ENCODE peak calls at places on chromosomes 6 and 20, in ten cellular contexts. One of them, this sample, is unnamed.

GRCh38 chr6:84601366-84601765 is 163.0 kb downstream of the TBX18 start:
- DNase-seq in tibial nerve: no peak
- DNase-seq in colonic mucosa: no peak
- DNase-seq in esophagus muscularis mucosa: no peak
- DNase-seq in HCT116: no peak
- DNase-seq in ascending aorta: no peak
- DNase-seq in mammary epithelial cell: no peak
- DNase-seq in IMR-90: no peak
- DNase-seq in A549: no peak
- DNase-seq in psoas muscle: no peak
- DNase-seq in this sample: no peak

GRCh38 chr6:36642913-36643817 is 35.3 kb upstream of the CDKN1A start:
- DNase-seq in tibial nerve: peak; percentile 66
- DNase-seq in colonic mucosa: peak; percentile 97
- DNase-seq in esophagus muscularis mucosa: peak; percentile 94
- DNase-seq in HCT116: no peak
- DNase-seq in ascending aorta: peak; percentile 83
- DNase-seq in mammary epithelial cell: peak; percentile 77
- DNase-seq in IMR-90: peak; percentile 90
- DNase-seq in A549: peak; percentile 44
- DNase-seq in psoas muscle: peak; percentile 87
- DNase-seq in this sample: peak; percentile 92

GRCh38 chr20:19233025-19233794 is 20.8 kb downstream of the SLC24A3 start:
- DNase-seq in tibial nerve: peak; percentile 3
- DNase-seq in colonic mucosa: peak; percentile 23
- DNase-seq in esophagus muscularis mucosa: no peak
- DNase-seq in HCT116: no peak
- DNase-seq in ascending aorta: no peak
- DNase-seq in mammary epithelial cell: no peak
- DNase-seq in IMR-90: no peak
- DNase-seq in A549: no peak
- DNase-seq in psoas muscle: no peak
- DNase-seq in this sample: no peak

GRCh38 chr6:34377984-34378383 is 14.5 kb downstream of the NUDT3 start:
- DNase-seq in tibial nerve: no peak
- DNase-seq in colonic mucosa: no peak
- DNase-seq in esophagus muscularis mucosa: no peak
- DNase-seq in HCT116: no peak
- DNase-seq in ascending aorta: no peak
- DNase-seq in mammary epithelial cell: no peak
- DNase-seq in IMR-90: peak; percentile 22
- DNase-seq in A549: no peak
- DNase-seq in psoas muscle: no peak
- DNase-seq in this sample: no peak

GRCh38 chr6:44649365-44650025 is 262.0 kb downstream of the CDC5L start:
- DNase-seq in tibial nerve: no peak
- DNase-seq in colonic mucosa: no peak
- DNase-seq in esophagus muscularis mucosa: no peak
- DNase-seq in HCT116: no peak
- DNase-seq in ascending aorta: no peak
- DNase-seq in mammary epithelial cell: peak; percentile 48
- DNase-seq in IMR-90: peak; percentile 61
- DNase-seq in A549: no peak
- DNase-seq in psoas muscle: no peak
- DNase-seq in this sample: no peak

GRCh38 chr6:133835901-133836300 is 53.0 kb upstream of the TCF21 start:
- DNase-seq in tibial nerve: no peak
- DNase-seq in colonic mucosa: no peak
- DNase-seq in esophagus muscularis mucosa: no peak
- DNase-seq in HCT116: no peak
- DNase-seq in ascending aorta: no peak
- DNase-seq in mammary epithelial cell: no peak
- DNase-seq in IMR-90: peak; percentile 37
- DNase-seq in A549: no peak
- DNase-seq in psoas muscle: no peak
- DNase-seq in this sample: no peak

GRCh38 chr20:22794200-22794599 is 209.8 kb upstream of the FOXA2 start:
- DNase-seq in tibial nerve: no peak
- DNase-seq in colonic mucosa: no peak
- DNase-seq in esophagus muscularis mucosa: no peak
- DNase-seq in HCT116: no peak
- DNase-seq in ascending aorta: no peak
- DNase-seq in mammary epithelial cell: peak; percentile 33
- DNase-seq in IMR-90: no peak
- DNase-seq in A549: no peak
- DNase-seq in psoas muscle: no peak
- DNase-seq in this sample: no peak

GRCh38 chr20:62503414-62504178 is 27.8 kb upstream of the GATA5 start:
- DNase-seq in tibial nerve: no peak
- DNase-seq in colonic mucosa: no peak
- DNase-seq in esophagus muscularis mucosa: no peak
- DNase-seq in HCT116: no peak
- DNase-seq in ascending aorta: no peak
- DNase-seq in mammary epithelial cell: no peak
- DNase-seq in IMR-90: no peak
- DNase-seq in A549: no peak
- DNase-seq in psoas muscle: no peak
- DNase-seq in this sample: no peak

GRCh38 chr6:133595076-133595868 is 293.6 kb upstream of the TCF21 start:
- DNase-seq in tibial nerve: no peak
- DNase-seq in colonic mucosa: peak; percentile 19
- DNase-seq in esophagus muscularis mucosa: no peak
- DNase-seq in HCT116: no peak
- DNase-seq in ascending aorta: no peak
- DNase-seq in mammary epithelial cell: no peak
- DNase-seq in IMR-90: peak; percentile 27
- DNase-seq in A549: no peak
- DNase-seq in psoas muscle: no peak
- DNase-seq in this sample: no peak

GRCh38 chr6:132693478-132693877 is 20.4 kb downstream of the VNN1 start:
- DNase-seq in tibial nerve: no peak
- DNase-seq in colonic mucosa: no peak
- DNase-seq in esophagus muscularis mucosa: no peak
- DNase-seq in HCT116: no peak
- DNase-seq in ascending aorta: no peak
- DNase-seq in mammary epithelial cell: no peak
- DNase-seq in IMR-90: peak; percentile 16
- DNase-seq in A549: no peak
- DNase-seq in psoas muscle: no peak
- DNase-seq in this sample: no peak

GRCh38 chr6:160128879-160129516 is 7.4 kb downstream of the SLC22A1 start:
- DNase-seq in tibial nerve: no peak
- DNase-seq in colonic mucosa: no peak
- DNase-seq in esophagus muscularis mucosa: no peak
- DNase-seq in HCT116: no peak
- DNase-seq in ascending aorta: no peak
- DNase-seq in mammary epithelial cell: no peak
- DNase-seq in IMR-90: no peak
- DNase-seq in A549: no peak
- DNase-seq in psoas muscle: no peak
- DNase-seq in this sample: no peak

GRCh38 chr6:129646617-129647016 is 63.4 kb downstream of the ARHGAP18 start:
- DNase-seq in tibial nerve: no peak
- DNase-seq in colonic mucosa: no peak
- DNase-seq in esophagus muscularis mucosa: no peak
- DNase-seq in HCT116: no peak
- DNase-seq in ascending aorta: no peak
- DNase-seq in mammary epithelial cell: no peak
- DNase-seq in IMR-90: peak; percentile 27
- DNase-seq in A549: no peak
- DNase-seq in psoas muscle: no peak
- DNase-seq in this sample: no peak

GRCh38 chr20:64244281-64244805 is 11.2 kb upstream of the PCMTD2 start:
- DNase-seq in tibial nerve: no peak
- DNase-seq in colonic mucosa: no peak
- DNase-seq in esophagus muscularis mucosa: no peak
- DNase-seq in HCT116: no peak
- DNase-seq in ascending aorta: no peak
- DNase-seq in mammary epithelial cell: no peak
- DNase-seq in IMR-90: no peak
- DNase-seq in A549: no peak
- DNase-seq in psoas muscle: no peak
- DNase-seq in this sample: no peak

GRCh38 chr6:72622094-72622540 is 253 bp downstream of the KCNQ5 start:
- DNase-seq in tibial nerve: no peak
- DNase-seq in colonic mucosa: peak; percentile 17
- DNase-seq in esophagus muscularis mucosa: no peak
- DNase-seq in HCT116: no peak
- DNase-seq in ascending aorta: no peak
- DNase-seq in mammary epithelial cell: peak; percentile 44
- DNase-seq in IMR-90: peak; percentile 24
- DNase-seq in A549: peak; percentile 22
- DNase-seq in psoas muscle: peak; percentile 52
- DNase-seq in this sample: peak; percentile 17

GRCh38 chr6:138572200-138572875 is 73.0 kb upstream of the NHSL1 start:
- DNase-seq in tibial nerve: peak; percentile 60
- DNase-seq in colonic mucosa: peak; percentile 81
- DNase-seq in esophagus muscularis mucosa: no peak
- DNase-seq in HCT116: no peak
- DNase-seq in ascending aorta: no peak
- DNase-seq in mammary epithelial cell: peak; percentile 75
- DNase-seq in IMR-90: peak; percentile 91
- DNase-seq in A549: no peak
- DNase-seq in psoas muscle: peak; percentile 45
- DNase-seq in this sample: peak; percentile 76

GRCh38 chr20:10476319-10476724 is 41.2 kb downstream of the SLX4IP start:
- DNase-seq in tibial nerve: no peak
- DNase-seq in colonic mucosa: no peak
- DNase-seq in esophagus muscularis mucosa: no peak
- DNase-seq in HCT116: no peak
- DNase-seq in ascending aorta: no peak
- DNase-seq in mammary epithelial cell: no peak
- DNase-seq in IMR-90: peak; percentile 51
- DNase-seq in A549: no peak
- DNase-seq in psoas muscle: no peak
- DNase-seq in this sample: peak; percentile 27

GRCh38 chr20:25865715-25866656 is 169.3 kb upstream of the ZNF337 start:
- DNase-seq in tibial nerve: no peak
- DNase-seq in colonic mucosa: peak; percentile 70
- DNase-seq in esophagus muscularis mucosa: no peak
- DNase-seq in HCT116: peak; percentile 49
- DNase-seq in ascending aorta: no peak
- DNase-seq in mammary epithelial cell: peak; percentile 65
- DNase-seq in IMR-90: peak; percentile 41
- DNase-seq in A549: peak; percentile 58
- DNase-seq in psoas muscle: peak; percentile 79
- DNase-seq in this sample: peak; percentile 83

GRCh38 chr20:24782801-24783630 is 166.1 kb upstream of the CST7 start:
- DNase-seq in tibial nerve: no peak
- DNase-seq in colonic mucosa: no peak
- DNase-seq in esophagus muscularis mucosa: no peak
- DNase-seq in HCT116: no peak
- DNase-seq in ascending aorta: no peak
- DNase-seq in mammary epithelial cell: no peak
- DNase-seq in IMR-90: no peak
- DNase-seq in A549: no peak
- DNase-seq in psoas muscle: no peak
- DNase-seq in this sample: no peak

GRCh38 chr6:12012566-12013367 is 655 bp downstream of the HIVEP1 start:
- DNase-seq in tibial nerve: peak; percentile 61
- DNase-seq in colonic mucosa: peak; percentile 80
- DNase-seq in esophagus muscularis mucosa: peak; percentile 94
- DNase-seq in HCT116: no peak
- DNase-seq in ascending aorta: no peak
- DNase-seq in mammary epithelial cell: peak; percentile 91
- DNase-seq in IMR-90: peak; percentile 95
- DNase-seq in A549: peak; percentile 50
- DNase-seq in psoas muscle: peak; percentile 60
- DNase-seq in this sample: peak; percentile 80

GRCh38 chr6:117536317-117536716 is 53.8 kb downstream of the DCBLD1 start:
- DNase-seq in tibial nerve: no peak
- DNase-seq in colonic mucosa: no peak
- DNase-seq in esophagus muscularis mucosa: no peak
- DNase-seq in HCT116: no peak
- DNase-seq in ascending aorta: no peak
- DNase-seq in mammary epithelial cell: no peak
- DNase-seq in IMR-90: peak; percentile 66
- DNase-seq in A549: no peak
- DNase-seq in psoas muscle: no peak
- DNase-seq in this sample: no peak

GRCh38 chr6:167766986-167767714 is 59.6 kb upstream of the AFDN start:
- DNase-seq in tibial nerve: no peak
- DNase-seq in colonic mucosa: no peak
- DNase-seq in esophagus muscularis mucosa: no peak
- DNase-seq in HCT116: no peak
- DNase-seq in ascending aorta: no peak
- DNase-seq in mammary epithelial cell: no peak
- DNase-seq in IMR-90: no peak
- DNase-seq in A549: no peak
- DNase-seq in psoas muscle: peak; percentile 37
- DNase-seq in this sample: no peak
- TF ChIP-seq CTCF in tibial nerve: no peak
- TF ChIP-seq CTCF in colonic mucosa: no peak
- TF ChIP-seq CTCF in esophagus muscularis mucosa: no peak
- TF ChIP-seq CTCF in HCT116: no peak
- TF ChIP-seq CTCF in ascending aorta: no peak
- TF ChIP-seq CTCF in mammary epithelial cell: no peak
- TF ChIP-seq CTCF in IMR-90: no peak
- TF ChIP-seq CTCF in A549: no peak
- TF ChIP-seq CTCF in psoas muscle: peak; percentile 25
- TF ChIP-seq CTCF in this sample: no peak

GRCh38 chr20:2108987-2109386 is 7.4 kb downstream of the STK35 start:
- DNase-seq in tibial nerve: no peak
- DNase-seq in colonic mucosa: no peak
- DNase-seq in esophagus muscularis mucosa: no peak
- DNase-seq in HCT116: peak; percentile 7
- DNase-seq in ascending aorta: no peak
- DNase-seq in mammary epithelial cell: peak; percentile 83
- DNase-seq in IMR-90: peak; percentile 80
- DNase-seq in A549: peak; percentile 47
- DNase-seq in psoas muscle: no peak
- DNase-seq in this sample: no peak
- H3K4me3 ChIP-seq in tibial nerve: no peak overlapping the region
- H3K4me3 ChIP-seq in colonic mucosa: no peak overlapping the region
- H3K4me3 ChIP-seq in esophagus muscularis mucosa: peak overlapping the region; percentile 1
- H3K4me3 ChIP-seq in HCT116: no peak overlapping the region
- H3K4me3 ChIP-seq in ascending aorta: no peak overlapping the region
- H3K4me3 ChIP-seq in mammary epithelial cell: no peak overlapping the region
- H3K4me3 ChIP-seq in IMR-90: no peak overlapping the region
- H3K4me3 ChIP-seq in A549: no peak overlapping the region
- H3K4me3 ChIP-seq in psoas muscle: no peak overlapping the region
- H3K4me3 ChIP-seq in this sample: no peak overlapping the region

GRCh38 chr6:112237644-112238043 is 16.7 kb downstream of the LAMA4 start:
- DNase-seq in tibial nerve: peak; percentile 78
- DNase-seq in colonic mucosa: peak; percentile 44
- DNase-seq in esophagus muscularis mucosa: peak; percentile 94
- DNase-seq in HCT116: no peak
- DNase-seq in ascending aorta: no peak
- DNase-seq in mammary epithelial cell: no peak
- DNase-seq in IMR-90: peak; percentile 92
- DNase-seq in A549: no peak
- DNase-seq in psoas muscle: peak; percentile 47
- DNase-seq in this sample: no peak
- H3K4me1 ChIP-seq in tibial nerve: peaks cover 10% of the 10 kb centered on the region
- H3K4me1 ChIP-seq in colonic mucosa: no peaks in the 10 kb centered on the region
- H3K4me1 ChIP-seq in esophagus muscularis mucosa: peaks cover 98% of the 10 kb centered on the region
- H3K4me1 ChIP-seq in HCT116: peaks cover 8% of the 10 kb centered on the region
- H3K4me1 ChIP-seq in ascending aorta: peaks cover 34% of the 10 kb centered on the region
- H3K4me1 ChIP-seq in mammary epithelial cell: no peaks in the 10 kb centered on the region
- H3K4me1 ChIP-seq in IMR-90: peaks cover 12% of the 10 kb centered on the region
- H3K4me1 ChIP-seq in A549: peaks cover 10% of the 10 kb centered on the region
- H3K4me1 ChIP-seq in psoas muscle: peaks cover 1% of the 10 kb centered on the region
- H3K4me1 ChIP-seq in this sample: no peaks in the 10 kb centered on the region

GRCh38 chr6:142822882-142823578 is 121.9 kb downstream of the HIVEP2 start:
- DNase-seq in tibial nerve: no peak
- DNase-seq in colonic mucosa: no peak
- DNase-seq in esophagus muscularis mucosa: no peak
- DNase-seq in HCT116: no peak
- DNase-seq in ascending aorta: no peak
- DNase-seq in mammary epithelial cell: peak; percentile 61
- DNase-seq in IMR-90: no peak
- DNase-seq in A549: peak; percentile 12
- DNase-seq in psoas muscle: peak; percentile 34
- DNase-seq in this sample: no peak
- TF ChIP-seq CTCF in tibial nerve: no peak
- TF ChIP-seq CTCF in colonic mucosa: no peak
- TF ChIP-seq CTCF in esophagus muscularis mucosa: peak; percentile 10
- TF ChIP-seq CTCF in HCT116: peak; percentile 61
- TF ChIP-seq CTCF in ascending aorta: no peak
- TF ChIP-seq CTCF in mammary epithelial cell: peak; percentile 45
- TF ChIP-seq CTCF in IMR-90: peak; percentile 19
- TF ChIP-seq CTCF in A549: peak; percentile 19
- TF ChIP-seq CTCF in psoas muscle: peak; percentile 34
- TF ChIP-seq CTCF in this sample: no peak